ENCODE peak calls at places on chromosomes 4 and X, in four cellular contexts. Y is NB4, E is stomach, S is tibial nerve. Z is an unnamed sample.

GRCh38 chrX:135740683-135741149 is 27.3 kb downstream of the CT45A3 start:
- DNase-seq in Y (peak; percentile 62), E (peak; percentile 35), S (no peak), Z (no peak)

GRCh38 chr4:99062120-99062519 is 26.5 kb downstream of the ADH5 start:
- DNase-seq in S (no peak), Y (no peak), E (no peak), Z (no peak)

GRCh38 chr4:80461412-80461811 is 125.9 kb downstream of the CFAP299 start:
- DNase-seq in Y (no peak), S (no peak), E (no peak), Z (no peak)

GRCh38 chr4:95798727-95799126 is 41.2 kb upstream of the PDHA2 start:
- DNase-seq in Y (no peak), E (no peak), S (no peak), Z (no peak)

GRCh38 chr4:143380651-143381050 is 44.0 kb downstream of the GAB1 start:
- DNase-seq in Y (no peak), E (no peak), S (no peak), Z (no peak)

GRCh38 chr4:103292959-103293358 is 94.8 kb upstream of the CENPE start:
- DNase-seq in E (no peak), S (no peak), Y (no peak), Z (no peak)

GRCh38 chr4:16082424-16083216 is 1.2 kb downstream of the PROM1 start:
- DNase-seq in S (no peak), Y (no peak), E (no peak), Z (no peak)

GRCh38 chrX:118420462-118420861 is 74.6 kb downstream of the WDR44 start:
- DNase-seq in E (no peak), S (no peak), Y (peak; percentile 8), Z (no peak)

GRCh38 chr4:81827568-81828202 is 356.0 kb upstream of the RASGEF1B start:
- DNase-seq in S (no peak), E (no peak), Y (no peak), Z (no peak)

GRCh38 chrX:30715976-30716375 is 62.8 kb downstream of the GK start:
- DNase-seq in Y (no peak), E (no peak), S (no peak), Z (no peak)

GRCh38 chrX:30712214-30712613 is 59.0 kb downstream of the GK start:
- DNase-seq in Y (no peak), E (no peak), S (no peak), Z (no peak)

GRCh38 chrX:30714138-30714537 is 60.9 kb downstream of the GK start:
- DNase-seq in S (no peak), E (no peak), Y (no peak), Z (no peak)

GRCh38 chrX:30713061-30713525 is 59.9 kb downstream of the GK start:
- DNase-seq in Y (peak; percentile 75), S (peak; percentile 48), E (peak; percentile 46), Z (no peak)
- TF ChIP-seq CTCF in Y (peak; percentile 72), S (peak; percentile 35), E (peak; percentile 23), Z (no peak)

GRCh38 chrX:153600921-153601320 is 2.0 kb upstream of the CCNQ start:
- DNase-seq in S (no peak), E (no peak), Y (no peak), Z (no peak)

GRCh38 chrX:153599192-153600031 is 473 bp upstream of the CCNQ start:
- DNase-seq in Y (peak; percentile 89), E (peak; percentile 90), S (peak; percentile 53), Z (peak; percentile 69)

GRCh38 chrX:153597351-153597750 is 1.6 kb downstream of the CCNQ start:
- DNase-seq in S (no peak), E (no peak), Y (peak; percentile 15), Z (no peak)

GRCh38 chrX:153600032-153600373 is 1.1 kb upstream of the CCNQ start:
- DNase-seq in E (no peak), S (no peak), Y (peak; percentile 43), Z (no peak)

GRCh38 chrX:153598541-153599191 is at the start of gene CCNQ:
- DNase-seq in Y (peak; percentile 57), E (peak; percentile 30), S (no peak), Z (no peak)
- TF ChIP-seq POLR2A in Y (peak; percentile 28), E (no peak), S (peak; percentile 47), Z (no peak)

DNA sequence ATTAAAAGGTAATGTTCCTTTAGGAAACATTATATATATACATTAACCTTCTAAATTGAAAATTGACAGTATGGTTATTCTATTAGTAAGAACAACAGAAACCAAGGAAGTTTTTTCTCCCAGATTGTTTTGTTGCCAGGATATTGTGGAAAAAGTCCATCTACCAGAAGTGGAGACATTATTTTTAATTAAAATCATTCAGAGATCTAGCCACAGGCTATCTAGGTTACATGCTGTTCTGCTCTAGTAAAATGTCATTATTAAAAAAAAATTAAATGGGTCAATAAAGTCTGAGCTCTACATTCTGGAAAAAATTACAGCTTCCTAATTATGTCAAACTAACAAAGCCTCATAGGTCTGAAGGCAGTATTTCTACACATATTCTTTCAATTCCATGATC is 74.3 kb downstream of the NSG1 start:
- DNase-seq in S (no peak), E (no peak), Y (no peak), Z (no peak)
- H3K4me3 ChIP-seq in S (no peak overlapping the region), E (no peak overlapping the region), Y (no peak overlapping the region), Z (no peak overlapping the region)

DNA sequence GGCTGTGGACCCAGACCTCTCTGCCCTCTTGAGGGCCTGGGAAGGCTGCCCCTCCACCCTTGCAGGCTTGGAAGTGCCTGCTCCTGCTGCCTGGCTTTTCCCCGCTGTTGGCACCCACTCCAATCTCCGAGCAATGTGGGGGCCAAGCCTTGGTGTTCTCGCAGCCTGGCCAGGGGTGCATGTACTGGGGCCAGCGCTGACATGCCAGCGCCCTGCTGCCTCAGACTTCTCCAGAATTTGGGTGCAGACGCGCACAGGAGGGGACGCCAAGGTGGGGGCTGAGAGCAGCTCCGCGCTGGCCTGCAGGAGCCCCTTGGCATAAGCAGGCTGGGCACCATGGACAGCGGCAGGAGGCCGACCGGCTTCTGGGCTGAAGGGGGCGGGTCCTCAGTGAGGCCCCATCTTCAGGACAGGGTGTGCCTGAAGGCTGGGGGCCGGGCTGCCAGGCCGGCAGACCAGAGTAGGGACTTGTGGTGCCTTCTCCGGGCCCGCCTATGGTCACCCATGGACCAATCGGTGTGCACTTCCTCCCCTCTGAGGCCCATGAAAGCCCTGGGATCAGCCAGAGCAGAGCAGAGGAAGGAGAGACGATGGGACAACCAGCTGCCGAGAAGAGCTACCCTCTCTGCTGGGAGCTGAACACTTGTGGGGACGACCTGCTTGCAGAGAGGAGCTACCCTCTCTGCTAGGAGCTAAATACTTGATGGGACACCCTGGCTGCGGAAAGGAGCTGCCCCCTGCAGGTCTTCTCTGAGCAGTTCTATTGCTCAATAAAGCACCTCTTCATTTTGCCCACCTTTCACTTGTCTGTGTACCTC is 118.3 kb downstream of the DNAAF6 start:
- DNase-seq in S (no peak), E (no peak), Y (peak; percentile 38), Z (no peak)
- TF ChIP-seq CTCF in S (no peak), E (no peak), Y (peak; percentile 14), Z (no peak)

GRCh38 chr4:70991596-70991995 is 1.9 kb upstream of the DCK start:
- DNase-seq in Y (peak; percentile 8), E (no peak), S (no peak), Z (no peak)

GRCh38 chr4:70994069-70994366 is 569 bp downstream of the DCK start:
- DNase-seq in E (no peak), Y (peak; percentile 60), S (no peak), Z (no peak)

GRCh38 chr4:70992354-70992753 is 1.1 kb upstream of the DCK start:
- DNase-seq in S (no peak), Y (peak; percentile 33), E (no peak), Z (peak; percentile 35)

GRCh38 chr4:70994387-70995099 is 1.1 kb downstream of the DCK start:
- DNase-seq in S (no peak), Y (peak; percentile 74), E (no peak), Z (no peak)

DNA sequence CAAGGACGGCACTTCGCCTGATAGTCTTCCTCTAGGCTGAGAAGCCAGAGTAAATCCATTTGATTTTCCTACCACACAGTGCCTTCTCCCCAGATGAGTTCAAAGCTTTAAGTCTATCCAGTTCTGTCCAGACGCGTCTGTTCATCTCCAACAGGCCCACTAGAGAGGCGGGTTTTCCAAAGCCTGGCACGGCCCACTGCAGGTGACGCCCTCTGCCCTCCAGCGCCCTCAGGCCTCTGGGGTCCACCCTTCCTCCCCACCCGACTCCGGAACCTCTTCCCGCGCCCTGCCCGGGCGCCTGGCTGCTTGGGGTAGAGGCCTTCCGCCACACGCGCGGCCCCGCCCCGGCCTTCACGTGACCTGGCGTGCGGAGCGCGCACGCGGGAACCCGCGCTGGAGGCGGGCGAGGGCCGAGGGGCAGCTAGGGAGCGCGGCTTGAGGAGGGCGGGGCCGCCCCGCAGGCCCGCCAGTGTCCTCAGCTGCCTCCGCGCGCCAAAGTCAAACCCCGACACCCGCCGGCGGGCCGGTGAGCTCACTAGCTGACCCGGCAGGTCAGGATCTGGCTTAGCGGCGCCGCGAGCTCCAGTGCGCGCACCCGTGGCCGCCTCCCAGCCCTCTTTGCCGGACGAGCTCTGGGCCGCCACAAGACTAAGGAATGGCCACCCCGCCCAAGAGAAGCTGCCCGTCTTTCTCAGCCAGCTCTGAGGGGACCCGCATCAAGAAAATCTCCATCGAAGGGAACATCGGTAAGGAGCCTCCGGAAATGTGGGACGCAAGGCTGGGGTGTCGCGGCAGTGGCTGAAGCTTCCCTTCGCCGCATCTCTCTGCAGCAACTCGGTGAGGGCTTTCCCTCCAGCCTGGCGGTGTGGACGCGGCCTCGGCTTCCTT is at the start of gene DCK:
- DNase-seq in S (peak; percentile 75), Y (peak; percentile 95), E (peak; percentile 93), Z (peak; percentile 82)
- TF ChIP-seq POLR2A in S (peak; percentile 85), Y (peak; percentile 71), E (peak; percentile 75), Z (peak; percentile 56)

DNA sequence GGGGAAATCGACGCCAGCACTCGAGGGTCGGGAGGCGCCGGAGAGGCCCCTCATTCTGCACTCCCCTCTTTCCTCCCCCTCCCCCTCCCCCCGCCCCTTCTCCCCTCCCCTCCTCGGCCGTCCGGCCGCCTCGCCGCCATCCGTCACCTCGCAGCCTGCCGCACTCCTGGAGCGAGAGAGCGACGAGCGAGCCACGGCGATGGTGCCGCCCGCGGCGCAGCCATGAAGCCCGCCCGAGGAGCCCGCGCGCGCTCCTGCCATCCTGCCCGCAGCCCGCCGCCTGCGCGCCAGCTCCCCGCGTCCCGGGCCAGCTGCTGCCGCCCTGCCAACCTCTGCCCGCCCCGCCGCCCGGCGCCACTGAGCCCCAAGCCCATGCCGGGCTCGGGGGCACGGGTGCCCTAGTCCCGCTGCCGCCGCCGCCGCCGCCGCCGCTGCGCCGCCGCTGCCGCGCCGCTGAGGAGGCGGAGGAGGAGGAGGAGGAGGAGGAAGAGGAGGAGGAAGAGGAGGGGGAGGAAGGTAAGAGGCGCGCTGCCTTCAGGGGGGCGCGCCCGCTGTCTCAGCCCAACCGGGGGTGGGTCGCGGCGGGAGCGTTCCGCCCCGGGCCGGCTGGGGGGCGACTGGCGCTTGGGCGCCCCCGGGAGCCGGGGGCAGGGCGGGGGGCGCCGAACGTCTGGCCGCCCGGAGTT is at the start of gene FRMPD3:
- DNase-seq in S (no peak), Y (no peak), E (no peak), Z (no peak)
- H3K4me3 ChIP-seq in S (peak within 1 kb of the TSS; percentile 13), Y (no peak within 1 kb of the TSS), E (peak within 1 kb of the TSS; percentile 42), Z (no peak within 1 kb of the TSS)

Z was measured in lower leg skin.